ENCODE peak calls at places on chromosomes 3 and 15, in six cellular contexts. D is mesenchymal stem cell, Z is H1, U is neuronal stem cell, X is IMR-90, Q is H9. B is an unnamed sample.

GRCh38 chr15:77695548-77695947 is 62.8 kb upstream of the LINGO1 start:
- DNase-seq in D (no peak), Z (no peak), U (no peak), X (no peak), Q (no peak), B (no peak)

GRCh38 chr3:148612278-148612677 is 85.4 kb upstream of the AGTR1 start:
- DNase-seq in D (no peak), Z (no peak), U (no peak), X (no peak), Q (no peak), B (no peak)

GRCh38 chr15:69573815-69574472 is 121.3 kb downstream of the RPLP1 start:
- DNase-seq in D (peak; percentile 50), Z (no peak), U (no peak), X (peak; percentile 34), Q (no peak), B (no peak)

GRCh38 chr15:89761009-89761831 is 10.2 kb upstream of the MESP1 start:
- DNase-seq in D (no peak), Z (no peak), U (no peak), X (no peak), Q (no peak), B (no peak)

GRCh38 chr15:52093539-52094502 is 18.8 kb downstream of the BCL2L10 start:
- DNase-seq in D (peak; percentile 83), Z (no peak), U (no peak), X (peak; percentile 84), Q (no peak), B (no peak)

GRCh38 chr3:11600501-11601282 is 43.0 kb downstream of the VGLL4 start:
- DNase-seq in D (peak; percentile 99), Z (no peak), U (peak; percentile 78), X (peak; percentile 100), Q (peak; percentile 81), B (peak; percentile 99)

GRCh38 chr15:95620934-95621579 is 709.4 kb upstream of the NR2F2 start:
- DNase-seq in D (peak; percentile 80), Z (no peak), U (no peak), X (peak; percentile 65), Q (no peak), B (no peak)

GRCh38 chr3:103767635-103768034 is 1332.8 kb downstream of the ZPLD1 start:
- DNase-seq in D (no peak), Z (no peak), U (no peak), X (no peak), Q (no peak), B (no peak)

GRCh38 chr3:133986302-133986701 is 43.4 kb downstream of the SLCO2A1 start:
- DNase-seq in D (peak; percentile 26), Z (no peak), U (no peak), X (no peak), Q (no peak), B (no peak)

GRCh38 chr3:27591811-27592210 is 107.6 kb upstream of the SLC4A7 start:
- DNase-seq in D (no peak), Z (no peak), U (no peak), X (no peak), Q (no peak), B (no peak)

GRCh38 chr3:12507871-12508281 is 23.6 kb downstream of the TSEN2 start:
- DNase-seq in D (peak; percentile 60), Z (no peak), U (no peak), X (peak; percentile 73), Q (no peak), B (no peak)

GRCh38 chr3:154758109-154758868 is 321.8 kb upstream of the MME start:
- DNase-seq in D (peak; percentile 42), Z (no peak), U (no peak), X (peak; percentile 70), Q (no peak), B (peak; percentile 8)

GRCh38 chr3:80308637-80309036 is 540.8 kb upstream of the ROBO1 start:
- DNase-seq in D (no peak), Z (no peak), U (no peak), X (no peak), Q (no peak), B (peak; percentile 3)

GRCh38 chr15:45535486-45536042 is 13.0 kb upstream of the SLC30A4 start:
- DNase-seq in D (no peak), Z (no peak), U (no peak), X (no peak), Q (no peak), B (no peak)

GRCh38 chr3:51819709-51820406 is 40.8 kb upstream of the IQCF6 start:
- DNase-seq in D (no peak), Z (peak; percentile 87), U (no peak), X (no peak), Q (peak; percentile 85), B (peak; percentile 82)

GRCh38 chr3:42489937-42490227 is 12.6 kb upstream of the VIPR1 start:
- DNase-seq in D (no peak), Z (no peak), U (no peak), X (no peak), Q (no peak), B (no peak)

GRCh38 chr3:117910820-117911524 is 1123.7 kb downstream of the IGSF11 start:
- DNase-seq in D (no peak), Z (no peak), U (no peak), X (no peak), Q (peak; percentile 32), B (no peak)

GRCh38 chr15:28191832-28192231 is 92.7 kb upstream of the OCA2 start:
- DNase-seq in D (peak; percentile 70), Z (no peak), U (peak; percentile 8), X (peak; percentile 77), Q (peak; percentile 49), B (peak; percentile 41)

GRCh38 chr15:70480196-70480856 is 283.0 kb downstream of the UACA start:
- DNase-seq in D (no peak), Z (no peak), U (no peak), X (no peak), Q (no peak), B (no peak)

GRCh38 chr15:71136159-71137137 is 21.2 kb downstream of the THSD4 start:
- DNase-seq in D (peak; percentile 65), Z (no peak), U (no peak), X (peak; percentile 90), Q (peak; percentile 69), B (peak; percentile 92)

GRCh38 chr15:98746375-98746679 is 98.0 kb downstream of the IGF1R start:
- DNase-seq in D (no peak), Z (no peak), U (no peak), X (no peak), Q (no peak), B (no peak)

GRCh38 chr3:66498718-66499611 is 1.9 kb downstream of the LRIG1 start:
- DNase-seq in D (no peak), Z (no peak), U (no peak), X (peak; percentile 24), Q (no peak), B (no peak)

GRCh38 chr3:66497288-66497972 is 3.4 kb downstream of the LRIG1 start:
- DNase-seq in D (no peak), Z (no peak), U (no peak), X (no peak), Q (no peak), B (no peak)

GRCh38 chr3:66496731-66497130 is 4.1 kb downstream of the LRIG1 start:
- DNase-seq in D (no peak), Z (no peak), U (no peak), X (no peak), Q (no peak), B (no peak)

GRCh38 chr3:66499881-66500574 is 794 bp downstream of the LRIG1 start:
- DNase-seq in D (peak; percentile 28), Z (peak; percentile 62), U (no peak), X (peak; percentile 43), Q (no peak), B (no peak)

DNA sequence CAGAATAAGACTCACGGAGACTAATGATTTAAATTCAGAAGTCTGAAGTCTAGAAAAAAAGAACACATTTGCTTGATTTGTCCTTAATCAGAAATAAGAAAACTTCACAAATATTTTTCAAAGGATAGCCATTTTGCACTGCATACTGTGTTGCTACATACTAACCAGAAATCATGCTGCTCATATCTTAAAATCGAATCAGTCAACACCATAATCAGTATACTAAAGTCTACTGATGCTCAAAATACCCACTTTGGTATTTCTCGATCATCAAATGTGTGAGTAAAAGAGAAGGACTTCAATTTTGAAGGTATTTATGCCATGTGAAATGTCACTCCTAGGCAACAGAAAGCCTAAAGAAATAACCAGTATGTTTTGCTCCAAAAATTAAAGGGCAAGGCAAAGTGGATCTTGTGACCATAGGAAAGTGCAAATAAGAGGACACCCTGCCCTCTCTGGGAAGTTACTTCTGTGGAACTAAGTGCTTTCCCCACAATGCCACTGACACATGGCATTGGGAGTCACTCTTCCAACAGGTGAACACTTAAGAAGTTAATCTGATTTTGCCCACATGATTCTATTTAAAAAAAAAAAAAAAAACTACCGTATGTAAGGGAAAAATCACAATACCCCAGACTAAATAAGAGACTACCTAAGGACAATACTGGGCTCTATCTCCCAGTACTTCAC is 2.7 kb downstream of the LRIG1 start:
- DNase-seq in D (no peak), Z (no peak), U (no peak), X (no peak), Q (no peak), B (no peak)
- H3K27ac ChIP-seq in D (no peak overlapping the region), Z (no peak overlapping the region), U (no peak overlapping the region), X (no peak overlapping the region), Q (no peak overlapping the region), B (no peak overlapping the region)

DNA sequence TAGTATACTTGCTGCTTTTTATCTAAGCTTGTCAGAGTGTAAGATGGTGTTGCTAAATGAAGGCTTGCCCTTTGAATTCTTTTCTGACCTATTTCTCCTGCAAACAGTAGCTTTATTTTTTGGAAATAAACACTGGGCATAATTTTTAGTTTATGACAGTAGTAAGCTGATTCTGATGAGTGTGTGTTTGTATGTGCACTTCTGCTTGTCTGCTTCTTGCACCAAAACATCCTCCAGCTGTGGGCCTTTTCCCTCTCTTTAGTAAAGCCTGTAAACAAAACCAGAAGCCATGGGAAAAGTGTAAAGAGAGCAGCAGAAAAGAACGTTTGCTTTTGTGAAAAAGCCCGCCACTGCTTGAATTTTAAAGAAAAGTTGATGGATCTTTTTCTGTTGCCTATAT is 136.4 kb upstream of the IL12A start:
- DNase-seq in D (no peak), Z (no peak), U (no peak), X (no peak), Q (no peak), B (no peak)
- H3K9ac ChIP-seq in D (peak overlapping the region; percentile 68), Z (no peak overlapping the region), U (no peak overlapping the region), X (peak overlapping the region; percentile 67), Q (no peak overlapping the region), B (no peak overlapping the region)

DNA sequence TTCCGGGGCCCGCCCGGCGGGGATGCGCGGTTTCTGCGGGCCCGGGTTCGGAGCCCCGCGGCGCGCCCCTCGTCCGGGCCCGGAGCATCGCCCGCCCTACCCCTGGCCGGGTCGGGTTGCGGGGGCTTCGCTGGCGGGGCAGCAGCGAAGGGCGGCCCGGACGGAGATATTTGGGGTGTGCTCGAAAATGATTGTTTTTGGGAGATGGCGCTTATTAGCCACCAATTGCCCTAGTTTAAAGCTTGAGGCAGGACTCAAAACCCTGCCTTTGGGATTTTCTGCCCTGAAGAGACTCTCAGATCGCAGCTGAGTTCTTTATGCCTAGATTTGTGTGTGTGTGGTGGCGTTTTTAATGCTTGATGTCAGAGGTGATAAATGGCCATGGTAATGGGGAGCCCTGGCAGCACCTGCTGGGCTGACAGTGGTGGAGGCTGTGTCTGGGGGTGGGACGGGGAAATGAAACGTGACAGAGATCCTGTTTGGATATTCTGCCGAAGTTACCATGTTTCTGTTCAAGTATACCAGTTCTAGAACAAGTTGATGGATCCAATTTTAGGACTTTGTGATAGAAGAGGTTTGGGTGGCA is 582 bp downstream of the KCTD6 start:
- DNase-seq in D (no peak), Z (no peak), U (no peak), X (no peak), Q (no peak), B (no peak)
- H4K8ac ChIP-seq in D (no peak overlapping the region), Z (no peak overlapping the region), U (no peak overlapping the region), X (peak overlapping the region; percentile 13), Q (no peak overlapping the region), B (no peak overlapping the region)

GRCh38 chr3:102114264-102114979 is 265.1 kb downstream of the NFKBIZ start:
- DNase-seq in D (no peak), Z (no peak), U (no peak), X (no peak), Q (no peak), B (no peak)
- H3K27ac ChIP-seq in D (peak overlapping the region; percentile 89), Z (no peak overlapping the region), U (no peak overlapping the region), X (no peak overlapping the region), Q (no peak overlapping the region), B (no peak overlapping the region)

GRCh38 chr15:63879211-63879610 is 45.5 kb upstream of the HERC1 start:
- DNase-seq in D (no peak), Z (no peak), U (peak; percentile 18), X (no peak), Q (no peak), B (peak; percentile 32)
- H3K9ac ChIP-seq in D (no peak overlapping the region), Z (no peak overlapping the region), U (no peak overlapping the region), X (no peak overlapping the region), Q (no peak overlapping the region), B (no peak overlapping the region)